ENCODE peak calls at places on chromosome 20, in ten cellular contexts. One of them, this sample, is unnamed.
A peak's percentile ranks its signal among the peaks of the same experiment; 100 is the strongest.

GRCh38 chr20:57389695-57390603 is 1.2 kb upstream of the RBM38 start:
- DNase-seq in left lung: peak; percentile 53
- DNase-seq in cardiac muscle cell: no peak
- DNase-seq in CD4-positive, alpha-beta T cell: no peak
- DNase-seq in heart left ventricle: peak; percentile 39
- DNase-seq in AG04450: no peak
- DNase-seq in WTC11: peak; percentile 54
- DNase-seq in nephron progenitor cell: peak; percentile 50
- DNase-seq in spleen: peak; percentile 90
- DNase-seq in osteocyte: no peak
- DNase-seq in this sample: no peak

GRCh38 chr20:50546729-50547314 is 36.6 kb downstream of the PTPN1 start:
- DNase-seq in osteocyte: no peak
- DNase-seq in WTC11: no peak
- DNase-seq in AG04450: no peak
- DNase-seq in CD4-positive, alpha-beta T cell: no peak
- DNase-seq in left lung: no peak
- DNase-seq in cardiac muscle cell: no peak
- DNase-seq in heart left ventricle: no peak
- DNase-seq in nephron progenitor cell: no peak
- DNase-seq in spleen: no peak
- DNase-seq in this sample: no peak

GRCh38 chr20:56362833-56363413 is 4.1 kb downstream of the FAM210B start:
- DNase-seq in spleen: peak; percentile 81
- DNase-seq in AG04450: no peak
- DNase-seq in osteocyte: peak; percentile 69
- DNase-seq in left lung: no peak
- DNase-seq in CD4-positive, alpha-beta T cell: no peak
- DNase-seq in WTC11: no peak
- DNase-seq in heart left ventricle: no peak
- DNase-seq in nephron progenitor cell: no peak
- DNase-seq in cardiac muscle cell: no peak
- DNase-seq in this sample: no peak

GRCh38 chr20:23290761-23291574 is 59.6 kb upstream of the NXT1 start:
- DNase-seq in spleen: peak; percentile 45
- DNase-seq in osteocyte: no peak
- DNase-seq in CD4-positive, alpha-beta T cell: no peak
- DNase-seq in cardiac muscle cell: no peak
- DNase-seq in AG04450: no peak
- DNase-seq in nephron progenitor cell: no peak
- DNase-seq in left lung: no peak
- DNase-seq in WTC11: no peak
- DNase-seq in heart left ventricle: no peak
- DNase-seq in this sample: no peak

GRCh38 chr20:4664691-4665360 is 56.9 kb upstream of the PRND start:
- DNase-seq in WTC11: no peak
- DNase-seq in spleen: no peak
- DNase-seq in left lung: no peak
- DNase-seq in heart left ventricle: no peak
- DNase-seq in nephron progenitor cell: no peak
- DNase-seq in cardiac muscle cell: no peak
- DNase-seq in AG04450: no peak
- DNase-seq in osteocyte: no peak
- DNase-seq in CD4-positive, alpha-beta T cell: no peak
- DNase-seq in this sample: no peak

GRCh38 chr20:5689451-5689850 is 60.8 kb upstream of the SHLD1 start:
- DNase-seq in spleen: no peak
- DNase-seq in cardiac muscle cell: no peak
- DNase-seq in left lung: no peak
- DNase-seq in AG04450: no peak
- DNase-seq in nephron progenitor cell: no peak
- DNase-seq in heart left ventricle: no peak
- DNase-seq in WTC11: no peak
- DNase-seq in CD4-positive, alpha-beta T cell: no peak
- DNase-seq in osteocyte: no peak
- DNase-seq in this sample: no peak

GRCh38 chr20:13990465-13990864 is at the start of gene SEL1L2:
- DNase-seq in CD4-positive, alpha-beta T cell: no peak
- DNase-seq in left lung: no peak
- DNase-seq in spleen: no peak
- DNase-seq in AG04450: no peak
- DNase-seq in osteocyte: no peak
- DNase-seq in nephron progenitor cell: peak; percentile 27
- DNase-seq in WTC11: peak; percentile 39
- DNase-seq in cardiac muscle cell: peak; percentile 57
- DNase-seq in heart left ventricle: no peak
- DNase-seq in this sample: no peak

GRCh38 chr20:45823949-45824835 is 2.9 kb downstream of the TNNC2 start:
- DNase-seq in nephron progenitor cell: peak; percentile 25
- DNase-seq in spleen: peak; percentile 85
- DNase-seq in AG04450: no peak
- DNase-seq in left lung: no peak
- DNase-seq in WTC11: peak; percentile 81
- DNase-seq in CD4-positive, alpha-beta T cell: peak; percentile 65
- DNase-seq in cardiac muscle cell: peak; percentile 52
- DNase-seq in heart left ventricle: peak; percentile 53
- DNase-seq in osteocyte: no peak
- DNase-seq in this sample: no peak

GRCh38 chr20:57769756-57770155 is 59.9 kb upstream of the PMEPA1 start:
- DNase-seq in left lung: peak; percentile 9
- DNase-seq in WTC11: no peak
- DNase-seq in CD4-positive, alpha-beta T cell: no peak
- DNase-seq in heart left ventricle: no peak
- DNase-seq in spleen: no peak
- DNase-seq in cardiac muscle cell: no peak
- DNase-seq in AG04450: no peak
- DNase-seq in osteocyte: no peak
- DNase-seq in nephron progenitor cell: no peak
- DNase-seq in this sample: no peak

GRCh38 chr20:13525225-13525940 is 113.3 kb downstream of the TASP1 start:
- DNase-seq in cardiac muscle cell: no peak
- DNase-seq in spleen: no peak
- DNase-seq in CD4-positive, alpha-beta T cell: no peak
- DNase-seq in nephron progenitor cell: no peak
- DNase-seq in osteocyte: no peak
- DNase-seq in AG04450: peak; percentile 85
- DNase-seq in left lung: no peak
- DNase-seq in heart left ventricle: no peak
- DNase-seq in WTC11: no peak
- DNase-seq in this sample: peak; percentile 97

GRCh38 chr20:12409501-12409900 is 491.8 kb downstream of the BTBD3 start:
- DNase-seq in WTC11: no peak
- DNase-seq in left lung: no peak
- DNase-seq in spleen: no peak
- DNase-seq in heart left ventricle: no peak
- DNase-seq in CD4-positive, alpha-beta T cell: no peak
- DNase-seq in nephron progenitor cell: no peak
- DNase-seq in cardiac muscle cell: no peak
- DNase-seq in AG04450: no peak
- DNase-seq in osteocyte: no peak
- DNase-seq in this sample: no peak

GRCh38 chr20:42577193-42577592 is 612.5 kb downstream of the PTPRT start:
- DNase-seq in nephron progenitor cell: no peak
- DNase-seq in WTC11: peak; percentile 12
- DNase-seq in heart left ventricle: no peak
- DNase-seq in cardiac muscle cell: no peak
- DNase-seq in CD4-positive, alpha-beta T cell: no peak
- DNase-seq in spleen: no peak
- DNase-seq in AG04450: no peak
- DNase-seq in left lung: no peak
- DNase-seq in osteocyte: peak; percentile 60
- DNase-seq in this sample: no peak

GRCh38 chr20:36885355-36885754 is 9.4 kb downstream of the TLDC2 start:
- DNase-seq in nephron progenitor cell: no peak
- DNase-seq in WTC11: no peak
- DNase-seq in CD4-positive, alpha-beta T cell: no peak
- DNase-seq in spleen: no peak
- DNase-seq in osteocyte: no peak
- DNase-seq in left lung: no peak
- DNase-seq in cardiac muscle cell: no peak
- DNase-seq in heart left ventricle: no peak
- DNase-seq in AG04450: no peak
- DNase-seq in this sample: no peak

GRCh38 chr20:51434556-51435256 is 107.8 kb downstream of the NFATC2 start:
- DNase-seq in WTC11: no peak
- DNase-seq in left lung: peak; percentile 9
- DNase-seq in CD4-positive, alpha-beta T cell: no peak
- DNase-seq in osteocyte: no peak
- DNase-seq in nephron progenitor cell: no peak
- DNase-seq in heart left ventricle: no peak
- DNase-seq in spleen: no peak
- DNase-seq in AG04450: peak; percentile 63
- DNase-seq in cardiac muscle cell: no peak
- DNase-seq in this sample: no peak

GRCh38 chr20:51026317-51026716 is 3.4 kb upstream of the KCNG1 start:
- DNase-seq in nephron progenitor cell: no peak
- DNase-seq in left lung: no peak
- DNase-seq in spleen: peak; percentile 14
- DNase-seq in CD4-positive, alpha-beta T cell: no peak
- DNase-seq in WTC11: no peak
- DNase-seq in AG04450: no peak
- DNase-seq in heart left ventricle: no peak
- DNase-seq in cardiac muscle cell: no peak
- DNase-seq in osteocyte: no peak
- DNase-seq in this sample: no peak

GRCh38 chr20:50645253-50646068 is 45.9 kb downstream of the RIPOR3 start:
- DNase-seq in AG04450: peak; percentile 100
- DNase-seq in nephron progenitor cell: peak; percentile 51
- DNase-seq in heart left ventricle: peak; percentile 90
- DNase-seq in CD4-positive, alpha-beta T cell: no peak
- DNase-seq in cardiac muscle cell: peak; percentile 60
- DNase-seq in spleen: no peak
- DNase-seq in WTC11: peak; percentile 77
- DNase-seq in left lung: peak; percentile 67
- DNase-seq in osteocyte: peak; percentile 93
- DNase-seq in this sample: peak; percentile 95

DNA sequence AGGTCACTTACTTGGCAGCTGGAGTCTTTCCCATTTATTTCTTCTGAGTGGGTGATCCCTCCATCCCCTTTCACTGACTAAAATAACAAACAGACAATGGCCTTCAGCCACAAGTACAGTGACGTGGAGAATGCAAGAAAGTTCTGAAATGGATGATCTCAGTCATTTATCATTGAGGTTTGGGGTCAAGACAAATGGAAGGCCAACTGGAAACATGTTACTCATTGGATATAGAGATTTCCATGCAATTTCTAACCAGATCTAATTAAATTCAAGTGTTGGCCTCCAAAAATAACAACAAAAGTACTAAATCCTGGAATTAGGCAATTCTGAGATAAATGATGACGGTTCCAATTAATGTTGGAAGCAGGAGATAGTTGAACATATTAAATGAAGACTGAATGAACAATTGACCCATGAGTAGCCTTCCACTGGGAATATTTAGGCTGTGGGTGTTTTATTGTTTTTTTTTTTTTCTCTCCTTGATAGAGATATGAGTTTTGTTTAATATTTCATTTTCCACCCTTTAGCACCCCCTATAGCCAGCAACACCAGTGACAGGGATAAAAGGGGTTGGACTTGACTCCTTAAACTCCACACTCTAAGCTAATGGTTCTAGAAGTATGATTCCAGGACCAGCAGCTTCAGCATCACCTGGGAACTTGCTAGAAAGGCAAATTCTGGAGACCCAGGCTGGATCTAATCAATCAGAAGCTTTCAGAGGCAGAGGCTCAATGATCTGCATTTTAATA is 112.8 kb downstream of the BCAS1 start:
- DNase-seq in osteocyte: no peak
- DNase-seq in WTC11: no peak
- DNase-seq in nephron progenitor cell: no peak
- DNase-seq in CD4-positive, alpha-beta T cell: no peak
- DNase-seq in AG04450: no peak
- DNase-seq in heart left ventricle: no peak
- DNase-seq in cardiac muscle cell: no peak
- DNase-seq in left lung: no peak
- DNase-seq in spleen: no peak
- DNase-seq in this sample: no peak
- TF ChIP-seq CTCF in osteocyte: peak; percentile 16
- TF ChIP-seq CTCF in WTC11: no peak
- TF ChIP-seq CTCF in nephron progenitor cell: no peak
- TF ChIP-seq CTCF in CD4-positive, alpha-beta T cell: no peak
- TF ChIP-seq CTCF in AG04450: peak; percentile 19
- TF ChIP-seq CTCF in heart left ventricle: no peak
- TF ChIP-seq CTCF in cardiac muscle cell: peak; percentile 41
- TF ChIP-seq CTCF in left lung: no peak
- TF ChIP-seq CTCF in spleen: no peak
- TF ChIP-seq CTCF in this sample: no peak

GRCh38 chr20:46870041-46870440 is 24.6 kb upstream of the EYA2 start:
- DNase-seq in WTC11: no peak
- DNase-seq in heart left ventricle: no peak
- DNase-seq in cardiac muscle cell: no peak
- DNase-seq in spleen: no peak
- DNase-seq in osteocyte: no peak
- DNase-seq in left lung: no peak
- DNase-seq in nephron progenitor cell: no peak
- DNase-seq in CD4-positive, alpha-beta T cell: no peak
- DNase-seq in AG04450: no peak
- DNase-seq in this sample: no peak
- TF ChIP-seq CTCF in WTC11: no peak
- TF ChIP-seq CTCF in heart left ventricle: no peak
- TF ChIP-seq CTCF in cardiac muscle cell: no peak
- TF ChIP-seq CTCF in spleen: no peak
- TF ChIP-seq CTCF in osteocyte: no peak
- TF ChIP-seq CTCF in left lung: no peak
- TF ChIP-seq CTCF in nephron progenitor cell: no peak
- TF ChIP-seq CTCF in CD4-positive, alpha-beta T cell: no peak
- TF ChIP-seq CTCF in AG04450: no peak
- TF ChIP-seq CTCF in this sample: no peak

GRCh38 chr20:38601216-38602184 is at the start of gene ARHGAP40:
- DNase-seq in nephron progenitor cell: peak; percentile 49
- DNase-seq in heart left ventricle: no peak
- DNase-seq in cardiac muscle cell: peak; percentile 25
- DNase-seq in AG04450: no peak
- DNase-seq in left lung: no peak
- DNase-seq in CD4-positive, alpha-beta T cell: no peak
- DNase-seq in spleen: no peak
- DNase-seq in WTC11: peak; percentile 58
- DNase-seq in osteocyte: no peak
- DNase-seq in this sample: no peak
- TF ChIP-seq CTCF in nephron progenitor cell: no peak
- TF ChIP-seq CTCF in heart left ventricle: no peak
- TF ChIP-seq CTCF in cardiac muscle cell: peak; percentile 26
- TF ChIP-seq CTCF in AG04450: peak; percentile 17
- TF ChIP-seq CTCF in left lung: no peak
- TF ChIP-seq CTCF in CD4-positive, alpha-beta T cell: no peak
- TF ChIP-seq CTCF in spleen: no peak
- TF ChIP-seq CTCF in WTC11: no peak
- TF ChIP-seq CTCF in osteocyte: no peak
- TF ChIP-seq CTCF in this sample: no peak

DNA sequence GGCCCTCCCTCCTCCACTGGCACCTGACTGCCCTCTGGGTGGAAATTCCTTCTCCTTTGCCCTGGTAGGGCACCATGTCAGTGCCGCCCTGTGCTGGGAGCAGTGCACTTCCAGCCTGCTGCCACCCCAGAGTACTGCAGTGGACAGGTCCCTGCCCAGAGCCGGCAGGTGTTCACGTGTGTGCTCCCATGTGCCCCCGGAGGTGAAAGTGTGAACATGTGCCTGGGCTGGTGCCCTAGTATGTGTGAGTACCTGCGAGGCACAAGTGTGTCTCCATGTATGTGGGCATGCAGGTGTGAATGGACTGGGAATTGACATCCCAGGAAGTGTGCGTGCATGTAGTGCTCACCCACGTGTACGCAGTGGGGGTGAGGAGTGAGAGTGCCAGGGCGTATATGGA is 29.4 kb downstream of the SDCBP2 start:
- DNase-seq in spleen: peak; percentile 36
- DNase-seq in CD4-positive, alpha-beta T cell: peak; percentile 44
- DNase-seq in nephron progenitor cell: no peak
- DNase-seq in osteocyte: no peak
- DNase-seq in cardiac muscle cell: peak; percentile 16
- DNase-seq in AG04450: no peak
- DNase-seq in heart left ventricle: no peak
- DNase-seq in left lung: no peak
- DNase-seq in WTC11: peak; percentile 79
- DNase-seq in this sample: no peak
- TF ChIP-seq CTCF in spleen: no peak
- TF ChIP-seq CTCF in CD4-positive, alpha-beta T cell: no peak
- TF ChIP-seq CTCF in nephron progenitor cell: no peak
- TF ChIP-seq CTCF in osteocyte: no peak
- TF ChIP-seq CTCF in cardiac muscle cell: peak; percentile 9
- TF ChIP-seq CTCF in AG04450: no peak
- TF ChIP-seq CTCF in heart left ventricle: no peak
- TF ChIP-seq CTCF in left lung: peak; percentile 21
- TF ChIP-seq CTCF in WTC11: peak; percentile 38
- TF ChIP-seq CTCF in this sample: peak; percentile 28